ENCODE peak calls at places on chromosomes 13 and 19, in six cellular contexts. D is CD8-positive, alpha-beta T cell; A is CD4-positive, CD25-positive, alpha-beta regulatory T cell; I is psoas muscle; R is dorsolateral prefrontal cortex; V is mammary epithelial cell. O is an unnamed sample.

GRCh38 chr13:47999973-48000372 is 1.1 kb downstream of the SUCLA2 start:
- DNase-seq in D (no peak), A (no peak), R (no peak), I (no peak), V (no peak), O (no peak)

GRCh38 chr19:29520390-29520789 is 5.4 kb upstream of the VSTM2B start:
- DNase-seq in R (no peak), D (no peak), V (no peak), I (no peak), A (no peak), O (no peak)

GRCh38 chr13:50589651-50590054 is 253.8 kb downstream of the DLEU7 start:
- DNase-seq in A (no peak), V (peak), D (no peak), I (no peak), R (no peak), O (no peak)

GRCh38 chr13:51453959-51454703 is 1.3 kb upstream of the INTS6 start:
- DNase-seq in R (no peak), D (no peak), I (no peak), V (peak), A (no peak), O (no peak)

GRCh38 chr19:41226053-41226873 is 7.2 kb downstream of the AXL start:
- DNase-seq in D (peak), A (peak), I (peak), V (no peak), R (peak), O (no peak)

GRCh38 chr19:35513975-35514809 is 743 bp upstream of the DMKN start:
- DNase-seq in D (no peak), I (no peak), R (no peak), V (no peak), A (no peak), O (no peak)

GRCh38 chr19:45922281-45922680 is 7.7 kb upstream of the NANOS2 start:
- DNase-seq in R (no peak), A (peak), V (no peak), D (no peak), I (no peak), O (no peak)

GRCh38 chr19:49064029-49064629 is 489 bp downstream of the NTF4 start:
- DNase-seq in R (no peak), I (no peak), V (peak), A (no peak), D (no peak), O (no peak)

GRCh38 chr19:6632002-6632621 is 37.8 kb downstream of the TNFSF14 start:
- DNase-seq in A (peak), R (peak), V (peak), I (no peak), D (peak), O (peak)

GRCh38 chr13:64480648-64481047 is 2749.5 kb downstream of the PCDH9 start:
- DNase-seq in V (no peak), D (no peak), I (no peak), A (no peak), R (no peak), O (no peak)

GRCh38 chr19:52007805-52008557 is at the start of gene ZNF615:
- DNase-seq in I (peak), R (peak), D (peak), A (peak), V (peak), O (peak)

GRCh38 chr19:13120817-13121216 is 2.8 kb downstream of the NACC1 start:
- DNase-seq in V (no peak), A (no peak), D (no peak), R (no peak), I (no peak), O (no peak)

GRCh38 chr13:58313219-58313618 is 681.7 kb downstream of the PCDH17 start:
- DNase-seq in A (no peak), I (no peak), D (no peak), V (no peak), R (no peak), O (no peak)
- H3K27ac ChIP-seq in A (no peak), I (no peak), D (no peak), V (no peak), R (no peak), O (no peak)

DNA sequence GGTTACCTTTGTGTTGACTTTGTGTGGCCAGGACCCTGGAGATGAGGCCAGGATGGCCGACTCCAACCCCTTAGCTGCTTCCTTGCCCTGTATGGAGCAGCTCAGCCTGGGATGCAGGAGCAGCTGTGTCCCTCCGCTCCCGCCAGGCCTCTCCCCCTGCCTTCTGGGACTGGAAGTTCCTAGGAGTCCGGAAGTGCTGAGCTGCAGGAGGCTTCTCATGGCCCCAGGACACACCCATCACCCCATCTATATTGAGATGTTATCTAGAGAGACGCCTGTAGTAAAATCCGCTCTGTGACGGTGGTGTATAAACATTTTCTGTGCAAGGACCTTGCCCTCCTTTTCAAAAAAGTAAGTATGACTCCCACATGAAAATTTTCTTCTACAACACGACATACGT is 27.0 kb downstream of the WTIP start:
- DNase-seq in R (no peak), D (no peak), V (no peak), I (no peak), A (no peak), O (no peak)
- H3K27ac ChIP-seq in R (no peak), D (no peak), V (no peak), I (no peak), A (no peak), O (no peak)

GRCh38 chr13:110216006-110216402 is 91.0 kb downstream of the COL4A1 start:
- DNase-seq in D (no peak), I (no peak), R (no peak), A (no peak), V (no peak), O (no peak)

GRCh38 chr13:110215606-110216005 is 91.4 kb downstream of the COL4A1 start:
- DNase-seq in A (no peak), I (no peak), V (no peak), R (no peak), D (no peak), O (no peak)

GRCh38 chr13:110216403-110217041 is 90.4 kb downstream of the COL4A1 start:
- DNase-seq in I (peak), R (no peak), V (no peak), D (no peak), A (no peak), O (no peak)

GRCh38 chr13:110218601-110219201 is 88.3 kb downstream of the COL4A1 start:
- DNase-seq in V (no peak), I (no peak), A (no peak), D (no peak), R (no peak), O (no peak)

GRCh38 chr13:110217811-110218210 is 89.1 kb downstream of the COL4A1 start:
- DNase-seq in D (no peak), R (no peak), I (no peak), V (no peak), A (no peak), O (no peak)
- H3K27ac ChIP-seq in D (no peak), R (no peak), I (peak), V (no peak), A (no peak), O (peak)

GRCh38 chr13:99565478-99566124 is 64.3 kb downstream of the TM9SF2 start:
- DNase-seq in R (no peak), A (no peak), I (no peak), V (no peak), D (no peak), O (no peak)
- H3K27ac ChIP-seq in R (no peak), A (no peak), I (no peak), V (no peak), D (no peak), O (no peak)

O was measured in caudate nucleus.